ENCODE peak calls at places on chromosomes 6 and 20, in four cellular contexts. K, H, X and F are unnamed samples.

GRCh38 chr6:24524801-24525200 is 30.0 kb downstream of the ALDH5A1 start:
- DNase-seq in K (no peak), H (peak), X (no peak), F (no peak)

GRCh38 chr6:7730852-7731251 is 5.0 kb downstream of the BMP6 start:
- DNase-seq in K (no peak), H (no peak), X (no peak), F (no peak)

GRCh38 chr6:5248302-5249098 is 12.2 kb downstream of the LYRM4 start:
- DNase-seq in K (no peak), H (no peak), X (no peak), F (no peak)

GRCh38 chr20:17024513-17025105 is 202.2 kb upstream of the PCSK2 start:
- DNase-seq in K (no peak), H (no peak), X (no peak), F (no peak)

GRCh38 chr6:161554883-161555282 is 281.0 kb upstream of the AGPAT4 start:
- DNase-seq in K (no peak), H (no peak), X (no peak), F (no peak)

GRCh38 chr6:12009180-12009748 is 2.8 kb upstream of the HIVEP1 start:
- DNase-seq in K (no peak), H (no peak), X (no peak), F (no peak)

GRCh38 chr6:30345852-30346251 is 896 bp downstream of the RPP21 start:
- DNase-seq in K (no peak), H (no peak), X (no peak), F (no peak)

GRCh38 chr6:119137194-119138072 is 59.0 kb upstream of the FAM184A start:
- DNase-seq in K (no peak), H (no peak), X (no peak), F (no peak)

GRCh38 chr6:41021832-41022231 is 17.2 kb downstream of the UNC5CL start:
- DNase-seq in K (no peak), H (no peak), X (no peak), F (no peak)

GRCh38 chr6:35724471-35724870 is 12.4 kb upstream of the ARMC12 start:
- DNase-seq in K (no peak), H (no peak), X (no peak), F (no peak)

GRCh38 chr6:128567029-128567428 is 46.6 kb upstream of the PTPRK start:
- DNase-seq in K (no peak), H (no peak), X (no peak), F (no peak)

GRCh38 chr6:10521104-10521808 is at the start of gene GCNT2:
- DNase-seq in K (no peak), H (no peak), X (no peak), F (no peak)

GRCh38 chr6:111586554-111586953 is 19.1 kb downstream of the TRAF3IP2 start:
- DNase-seq in K (no peak), H (peak), X (no peak), F (no peak)

GRCh38 chr20:22490287-22491187 is 93.8 kb downstream of the FOXA2 start:
- DNase-seq in K (no peak), H (peak), X (no peak), F (no peak)

GRCh38 chr20:45817652-45818194 is 5.3 kb downstream of the UBE2C start:
- DNase-seq in K (no peak), H (no peak), X (no peak), F (no peak)

GRCh38 chr20:37935435-37935834 is 32.5 kb downstream of the VSTM2L start:
- DNase-seq in K (no peak), H (no peak), X (no peak), F (no peak)

GRCh38 chr6:83592770-83593394 is 80.5 kb downstream of the PRSS35 start:
- DNase-seq in K (no peak), H (no peak), X (no peak), F (no peak)

GRCh38 chr6:15337584-15337981 is 91.7 kb downstream of the JARID2 start:
- DNase-seq in K (no peak), H (no peak), X (no peak), F (no peak)

GRCh38 chr6:125114248-125114858 is 39.2 kb upstream of the TPD52L1 start:
- DNase-seq in K (peak), H (peak), X (no peak), F (no peak)

GRCh38 chr6:140586426-140587061 is 1212.1 kb upstream of the CITED2 start:
- DNase-seq in K (no peak), H (peak), X (no peak), F (no peak)

GRCh38 chr6:143110572-143110971 is 49.9 kb downstream of the AIG1 start:
- DNase-seq in K (no peak), H (no peak), X (no peak), F (no peak)

GRCh38 chr20:4607287-4607713 is 114.4 kb upstream of the PRND start:
- DNase-seq in K (peak), H (peak), X (peak), F (no peak)